ENCODE peak calls at places on chromosome 21, in ten cellular contexts. One of them, this sample, is unnamed.

GRCh38 chr21:18646114-18646513 is 242.5 kb upstream of the TMPRSS15 start:
- DNase-seq in psoas muscle: no peak
- DNase-seq in HepG2: no peak
- DNase-seq in neural progenitor cell: no peak
- DNase-seq in HFF-Myc: no peak
- DNase-seq in dorsolateral prefrontal cortex: no peak
- DNase-seq in heart left ventricle: no peak
- DNase-seq in type B pancreatic cell: no peak
- DNase-seq in WTC11: no peak
- DNase-seq in neural crest cell: no peak
- DNase-seq in this sample: no peak

GRCh38 chr21:26099610-26100219 is 70.9 kb downstream of the APP start:
- DNase-seq in psoas muscle: no peak
- DNase-seq in HepG2: no peak
- DNase-seq in neural progenitor cell: no peak
- DNase-seq in HFF-Myc: no peak
- DNase-seq in dorsolateral prefrontal cortex: peak; percentile 30
- DNase-seq in heart left ventricle: no peak
- DNase-seq in type B pancreatic cell: no peak
- DNase-seq in WTC11: no peak
- DNase-seq in neural crest cell: no peak
- DNase-seq in this sample: peak; percentile 53

GRCh38 chr21:15060776-15061175 is 4.0 kb downstream of the NRIP1 start:
- DNase-seq in psoas muscle: no peak
- DNase-seq in HepG2: no peak
- DNase-seq in neural progenitor cell: no peak
- DNase-seq in HFF-Myc: no peak
- DNase-seq in dorsolateral prefrontal cortex: no peak
- DNase-seq in heart left ventricle: no peak
- DNase-seq in type B pancreatic cell: no peak
- DNase-seq in WTC11: no peak
- DNase-seq in neural crest cell: no peak
- DNase-seq in this sample: no peak

GRCh38 chr21:23740463-23740862 is 1866.8 kb downstream of the MRPL39 start:
- DNase-seq in psoas muscle: no peak
- DNase-seq in HepG2: no peak
- DNase-seq in neural progenitor cell: no peak
- DNase-seq in HFF-Myc: no peak
- DNase-seq in dorsolateral prefrontal cortex: no peak
- DNase-seq in heart left ventricle: no peak
- DNase-seq in type B pancreatic cell: no peak
- DNase-seq in WTC11: no peak
- DNase-seq in neural crest cell: no peak
- DNase-seq in this sample: no peak

GRCh38 chr21:32320059-32320458 is 21.4 kb downstream of the MRAP start:
- DNase-seq in psoas muscle: no peak
- DNase-seq in HepG2: no peak
- DNase-seq in neural progenitor cell: no peak
- DNase-seq in HFF-Myc: no peak
- DNase-seq in dorsolateral prefrontal cortex: no peak
- DNase-seq in heart left ventricle: no peak
- DNase-seq in type B pancreatic cell: no peak
- DNase-seq in WTC11: no peak
- DNase-seq in neural crest cell: no peak
- DNase-seq in this sample: no peak

GRCh38 chr21:33386222-33386784 is 16.9 kb upstream of the IFNGR2 start:
- DNase-seq in psoas muscle: no peak
- DNase-seq in HepG2: no peak
- DNase-seq in neural progenitor cell: peak; percentile 9
- DNase-seq in HFF-Myc: no peak
- DNase-seq in dorsolateral prefrontal cortex: no peak
- DNase-seq in heart left ventricle: no peak
- DNase-seq in type B pancreatic cell: no peak
- DNase-seq in WTC11: peak; percentile 50
- DNase-seq in neural crest cell: no peak
- DNase-seq in this sample: peak; percentile 15

GRCh38 chr21:26837539-26837938 is 7.7 kb downstream of the ADAMTS1 start:
- DNase-seq in psoas muscle: no peak
- DNase-seq in HepG2: no peak
- DNase-seq in neural progenitor cell: no peak
- DNase-seq in HFF-Myc: no peak
- DNase-seq in dorsolateral prefrontal cortex: no peak
- DNase-seq in heart left ventricle: no peak
- DNase-seq in type B pancreatic cell: no peak
- DNase-seq in WTC11: no peak
- DNase-seq in neural crest cell: no peak
- DNase-seq in this sample: no peak

GRCh38 chr21:40568756-40569155 is 278.2 kb downstream of the DSCAM start:
- DNase-seq in psoas muscle: no peak
- DNase-seq in HepG2: no peak
- DNase-seq in neural progenitor cell: no peak
- DNase-seq in HFF-Myc: no peak
- DNase-seq in dorsolateral prefrontal cortex: no peak
- DNase-seq in heart left ventricle: no peak
- DNase-seq in type B pancreatic cell: no peak
- DNase-seq in WTC11: no peak
- DNase-seq in neural crest cell: no peak
- DNase-seq in this sample: no peak

GRCh38 chr21:32570456-32570855 is 14.9 kb downstream of the TCP10L start:
- DNase-seq in psoas muscle: no peak
- DNase-seq in HepG2: no peak
- DNase-seq in neural progenitor cell: no peak
- DNase-seq in HFF-Myc: no peak
- DNase-seq in dorsolateral prefrontal cortex: no peak
- DNase-seq in heart left ventricle: no peak
- DNase-seq in type B pancreatic cell: no peak
- DNase-seq in WTC11: no peak
- DNase-seq in neural crest cell: no peak
- DNase-seq in this sample: no peak

GRCh38 chr21:31914472-31914871 is 41.7 kb downstream of the HUNK start:
- DNase-seq in psoas muscle: no peak
- DNase-seq in HepG2: no peak
- DNase-seq in neural progenitor cell: no peak
- DNase-seq in HFF-Myc: no peak
- DNase-seq in dorsolateral prefrontal cortex: no peak
- DNase-seq in heart left ventricle: no peak
- DNase-seq in type B pancreatic cell: no peak
- DNase-seq in WTC11: no peak
- DNase-seq in neural crest cell: no peak
- DNase-seq in this sample: no peak

GRCh38 chr21:33078907-33079582 is 9.1 kb downstream of the OLIG1 start:
- DNase-seq in psoas muscle: no peak
- DNase-seq in HepG2: peak; percentile 17
- DNase-seq in neural progenitor cell: no peak
- DNase-seq in HFF-Myc: peak; percentile 17
- DNase-seq in dorsolateral prefrontal cortex: peak; percentile 94
- DNase-seq in heart left ventricle: no peak
- DNase-seq in type B pancreatic cell: no peak
- DNase-seq in WTC11: no peak
- DNase-seq in neural crest cell: no peak
- DNase-seq in this sample: peak; percentile 14

DNA sequence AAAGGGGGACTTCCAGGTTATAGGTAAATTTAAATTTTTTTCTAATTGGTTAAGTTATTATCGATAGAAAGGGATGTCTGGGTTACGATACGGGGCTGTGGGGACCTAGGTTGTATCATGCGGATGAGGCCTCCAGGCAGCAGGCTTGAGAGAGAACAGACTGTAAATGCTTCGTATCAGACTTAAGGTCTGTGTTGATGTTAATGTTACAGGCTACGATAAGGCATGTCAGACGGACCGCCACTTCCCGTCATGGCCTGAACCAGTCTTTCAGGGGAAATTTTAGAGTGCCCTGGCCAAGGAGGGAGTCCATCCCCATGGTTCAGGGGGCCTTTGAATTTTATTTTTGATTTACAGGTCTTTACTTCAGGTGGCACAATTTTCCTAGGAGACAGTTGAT is 16.7 kb downstream of the ABCG1 start:
- DNase-seq in psoas muscle: peak; percentile 38
- DNase-seq in HepG2: no peak
- DNase-seq in neural progenitor cell: no peak
- DNase-seq in HFF-Myc: no peak
- DNase-seq in dorsolateral prefrontal cortex: no peak
- DNase-seq in heart left ventricle: no peak
- DNase-seq in type B pancreatic cell: no peak
- DNase-seq in WTC11: no peak
- DNase-seq in neural crest cell: no peak
- DNase-seq in this sample: no peak
- TF ChIP-seq CTCF in psoas muscle: no peak
- TF ChIP-seq CTCF in HepG2: no peak
- TF ChIP-seq CTCF in neural progenitor cell: no peak
- TF ChIP-seq CTCF in HFF-Myc: no peak
- TF ChIP-seq CTCF in dorsolateral prefrontal cortex: no peak
- TF ChIP-seq CTCF in heart left ventricle: no peak
- TF ChIP-seq CTCF in type B pancreatic cell: no peak
- TF ChIP-seq CTCF in WTC11: no peak
- TF ChIP-seq CTCF in neural crest cell: no peak
- TF ChIP-seq CTCF in this sample: no peak

GRCh38 chr21:44473915-44474555 is 18.7 kb downstream of the LRRC3 start:
- DNase-seq in psoas muscle: no peak
- DNase-seq in HepG2: no peak
- DNase-seq in neural progenitor cell: no peak
- DNase-seq in HFF-Myc: no peak
- DNase-seq in dorsolateral prefrontal cortex: no peak
- DNase-seq in heart left ventricle: no peak
- DNase-seq in type B pancreatic cell: no peak
- DNase-seq in WTC11: no peak
- DNase-seq in neural crest cell: no peak
- DNase-seq in this sample: no peak

GRCh38 chr21:44477131-44477530 is 21.8 kb downstream of the LRRC3 start:
- DNase-seq in psoas muscle: no peak
- DNase-seq in HepG2: no peak
- DNase-seq in neural progenitor cell: no peak
- DNase-seq in HFF-Myc: no peak
- DNase-seq in dorsolateral prefrontal cortex: no peak
- DNase-seq in heart left ventricle: no peak
- DNase-seq in type B pancreatic cell: no peak
- DNase-seq in WTC11: no peak
- DNase-seq in neural crest cell: no peak
- DNase-seq in this sample: no peak

GRCh38 chr21:44478124-44478800 is 23.0 kb downstream of the LRRC3 start:
- DNase-seq in psoas muscle: no peak
- DNase-seq in HepG2: no peak
- DNase-seq in neural progenitor cell: no peak
- DNase-seq in HFF-Myc: no peak
- DNase-seq in dorsolateral prefrontal cortex: no peak
- DNase-seq in heart left ventricle: no peak
- DNase-seq in type B pancreatic cell: no peak
- DNase-seq in WTC11: no peak
- DNase-seq in neural crest cell: no peak
- DNase-seq in this sample: no peak

GRCh38 chr21:44477712-44478111 is 22.4 kb downstream of the LRRC3 start:
- DNase-seq in psoas muscle: no peak
- DNase-seq in HepG2: no peak
- DNase-seq in neural progenitor cell: no peak
- DNase-seq in HFF-Myc: no peak
- DNase-seq in dorsolateral prefrontal cortex: no peak
- DNase-seq in heart left ventricle: no peak
- DNase-seq in type B pancreatic cell: no peak
- DNase-seq in WTC11: no peak
- DNase-seq in neural crest cell: no peak
- DNase-seq in this sample: no peak

DNA sequence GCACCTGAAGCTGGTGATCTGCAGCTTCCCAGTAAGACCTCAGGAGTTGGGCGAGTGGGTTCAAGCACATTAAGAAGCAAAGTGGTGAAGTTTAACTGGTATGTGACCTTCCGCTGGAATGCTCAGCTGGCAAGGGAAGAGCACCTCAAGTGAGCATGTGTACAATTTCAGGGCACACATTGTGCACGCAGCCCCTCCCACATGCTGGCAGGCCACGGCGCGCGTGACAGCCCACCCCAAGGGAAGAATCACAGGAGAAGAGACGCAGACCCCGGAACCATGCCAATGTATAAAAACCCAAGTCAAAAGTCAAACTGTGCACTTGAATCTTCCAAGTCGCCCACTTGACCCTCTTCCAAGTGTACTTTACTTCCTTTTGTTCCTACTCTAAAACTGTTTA is 20.0 kb downstream of the LRRC3 start:
- DNase-seq in psoas muscle: no peak
- DNase-seq in HepG2: no peak
- DNase-seq in neural progenitor cell: no peak
- DNase-seq in HFF-Myc: no peak
- DNase-seq in dorsolateral prefrontal cortex: no peak
- DNase-seq in heart left ventricle: no peak
- DNase-seq in type B pancreatic cell: no peak
- DNase-seq in WTC11: no peak
- DNase-seq in neural crest cell: no peak
- DNase-seq in this sample: no peak
- TF ChIP-seq CTCF in psoas muscle: no peak
- TF ChIP-seq CTCF in HepG2: no peak
- TF ChIP-seq CTCF in neural progenitor cell: no peak
- TF ChIP-seq CTCF in HFF-Myc: no peak
- TF ChIP-seq CTCF in dorsolateral prefrontal cortex: no peak
- TF ChIP-seq CTCF in heart left ventricle: no peak
- TF ChIP-seq CTCF in type B pancreatic cell: no peak
- TF ChIP-seq CTCF in WTC11: no peak
- TF ChIP-seq CTCF in neural crest cell: no peak
- TF ChIP-seq CTCF in this sample: no peak

DNA sequence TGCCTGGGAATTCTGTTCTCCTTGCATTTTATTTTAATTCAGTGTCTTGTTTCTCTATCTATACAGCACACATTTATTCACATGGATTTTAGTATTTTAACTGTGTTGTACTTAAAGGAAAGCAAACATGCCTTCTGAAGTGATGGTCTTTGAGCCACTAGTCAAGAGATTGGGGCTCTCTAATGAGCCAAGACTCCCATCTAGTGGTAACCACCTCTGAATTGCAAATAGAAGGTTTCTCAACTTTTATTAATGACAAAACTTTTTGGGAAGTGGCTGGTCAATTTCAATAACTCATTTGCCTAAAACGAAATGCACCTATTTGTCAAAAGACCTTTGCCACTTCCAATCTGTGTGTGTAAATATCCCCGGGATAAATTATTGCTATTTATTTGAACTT is 199.6 kb downstream of the LTN1 start:
- DNase-seq in psoas muscle: no peak
- DNase-seq in HepG2: no peak
- DNase-seq in neural progenitor cell: peak; percentile 21
- DNase-seq in HFF-Myc: no peak
- DNase-seq in dorsolateral prefrontal cortex: no peak
- DNase-seq in heart left ventricle: no peak
- DNase-seq in type B pancreatic cell: no peak
- DNase-seq in WTC11: no peak
- DNase-seq in neural crest cell: no peak
- DNase-seq in this sample: peak; percentile 74
- TF ChIP-seq CTCF in psoas muscle: peak; percentile 18
- TF ChIP-seq CTCF in HepG2: peak; percentile 12
- TF ChIP-seq CTCF in neural progenitor cell: peak; percentile 42
- TF ChIP-seq CTCF in HFF-Myc: peak; percentile 43
- TF ChIP-seq CTCF in dorsolateral prefrontal cortex: peak; percentile 45
- TF ChIP-seq CTCF in heart left ventricle: peak; percentile 56
- TF ChIP-seq CTCF in type B pancreatic cell: peak; percentile 23
- TF ChIP-seq CTCF in WTC11: peak; percentile 16
- TF ChIP-seq CTCF in neural crest cell: peak; percentile 34
- TF ChIP-seq CTCF in this sample: peak; percentile 59

DNA sequence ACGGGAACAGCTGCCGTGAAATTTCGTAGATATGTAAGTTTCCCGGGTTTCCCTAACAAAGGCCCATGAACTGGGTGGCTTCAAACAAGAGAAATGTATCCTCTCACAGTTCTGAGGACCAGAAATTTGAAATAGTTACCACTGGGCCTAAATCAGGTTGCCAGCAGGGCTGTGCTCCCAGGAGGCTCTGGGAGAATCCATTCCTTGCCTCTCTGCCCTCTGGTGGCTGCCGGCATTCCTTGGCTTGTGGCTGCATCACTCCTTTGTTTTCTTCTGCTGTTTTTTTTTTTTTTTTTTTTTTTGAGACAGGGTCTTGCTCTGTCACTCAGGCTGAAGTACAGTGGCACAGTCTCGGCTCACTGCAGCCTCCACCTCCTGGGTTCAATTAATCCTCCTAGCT is 23.7 kb downstream of the UMODL1 start:
- DNase-seq in psoas muscle: no peak
- DNase-seq in HepG2: no peak
- DNase-seq in neural progenitor cell: no peak
- DNase-seq in HFF-Myc: no peak
- DNase-seq in dorsolateral prefrontal cortex: no peak
- DNase-seq in heart left ventricle: no peak
- DNase-seq in type B pancreatic cell: no peak
- DNase-seq in WTC11: no peak
- DNase-seq in neural crest cell: no peak
- DNase-seq in this sample: no peak
- TF ChIP-seq CTCF in psoas muscle: no peak
- TF ChIP-seq CTCF in HepG2: no peak
- TF ChIP-seq CTCF in neural progenitor cell: no peak
- TF ChIP-seq CTCF in HFF-Myc: no peak
- TF ChIP-seq CTCF in dorsolateral prefrontal cortex: no peak
- TF ChIP-seq CTCF in heart left ventricle: no peak
- TF ChIP-seq CTCF in type B pancreatic cell: peak; percentile 19
- TF ChIP-seq CTCF in WTC11: no peak
- TF ChIP-seq CTCF in neural crest cell: no peak
- TF ChIP-seq CTCF in this sample: no peak